ENCODE peak calls at places on chromosome 15, in four cellular contexts. N, X, O and C are unnamed samples.

GRCh38 chr15:41546846-41547786 is 3.1 kb upstream of the RPAP1 start:
- DNase-seq in N (no peak), X (no peak), O (no peak), C (no peak)

GRCh38 chr15:74785716-74786032 is 3.8 kb downstream of the CSK start:
- DNase-seq in N (no peak), X (no peak), O (no peak), C (no peak)

GRCh38 chr15:34461730-34462129 is 24.1 kb upstream of the GOLGA8A start:
- DNase-seq in N (no peak), X (no peak), O (no peak), C (no peak)

GRCh38 chr15:70853855-70854668 is at the start of gene LARP6:
- DNase-seq in N (no peak), X (no peak), O (peak; percentile 85), C (peak; percentile 23)

GRCh38 chr15:101494251-101494796 is 4.8 kb upstream of the PCSK6 start:
- DNase-seq in N (no peak), X (no peak), O (peak; percentile 45), C (no peak)

GRCh38 chr15:70214266-70214665 is 116.5 kb upstream of the TLE3 start:
- DNase-seq in N (no peak), X (no peak), O (no peak), C (no peak)

GRCh38 chr15:45522931-45523331 is 376 bp upstream of the SLC30A4 start:
- DNase-seq in N (no peak), X (no peak), O (no peak), C (no peak)

GRCh38 chr15:56759450-56759845 is 26.1 kb upstream of the ZNF280D start:
- DNase-seq in N (no peak), X (no peak), O (no peak), C (no peak)

GRCh38 chr15:66139816-66140215 is 113.7 kb downstream of the MEGF11 start:
- DNase-seq in N (no peak), X (no peak), O (no peak), C (no peak)

GRCh38 chr15:69389426-69389825 is 24.7 kb upstream of the KIF23 start:
- DNase-seq in N (no peak), X (no peak), O (peak; percentile 22), C (no peak)

GRCh38 chr15:80929225-80929624 is 60.4 kb downstream of the MESD start:
- DNase-seq in N (no peak), X (no peak), O (no peak), C (no peak)

GRCh38 chr15:36428102-36428845 is 151.2 kb upstream of the CDIN1 start:
- DNase-seq in N (no peak), X (peak; percentile 63), O (no peak), C (peak; percentile 20)

GRCh38 chr15:69712999-69713398 is 260.4 kb downstream of the RPLP1 start:
- DNase-seq in N (no peak), X (peak; percentile 30), O (no peak), C (no peak)

GRCh38 chr15:29668120-29668602 is 154.1 kb downstream of the TJP1 start:
- DNase-seq in N (peak; percentile 2), X (peak; percentile 89), O (peak; percentile 83), C (peak; percentile 51)

GRCh38 chr15:76327191-76328105 is 9.1 kb upstream of the ISL2 start:
- DNase-seq in N (no peak), X (no peak), O (no peak), C (no peak)

GRCh38 chr15:72116680-72117447 is 1.1 kb downstream of the MYO9A start:
- DNase-seq in N (no peak), X (no peak), O (no peak), C (no peak)

GRCh38 chr15:31265090-31265870 is 61.4 kb upstream of the KLF13 start:
- DNase-seq in N (no peak), X (peak; percentile 79), O (peak; percentile 44), C (no peak)
- H3K9ac ChIP-seq in N (peak overlapping the region; percentile 55), X (peak overlapping the region; percentile 65), O (no peak overlapping the region), C (no peak overlapping the region)

GRCh38 chr15:39488498-39488897 is 92.4 kb upstream of the THBS1 start:
- DNase-seq in N (no peak), X (no peak), O (no peak), C (no peak)
- TF ChIP-seq SUZ12 in N (no peak), X (no peak), O (no peak), C (no peak)

GRCh38 chr15:90231028-90232017 is 2.4 kb downstream of the CIB1 start:
- DNase-seq in N (peak; percentile 32), X (no peak), O (no peak), C (no peak)
- H3K36me3 ChIP-seq in N (peaks cover 16% of the 10 kb centered on the region), X (peaks cover 11% of the 10 kb centered on the region), O (peaks cover 3% of the 10 kb centered on the region), C (peaks cover 50% of the 10 kb centered on the region)

DNA sequence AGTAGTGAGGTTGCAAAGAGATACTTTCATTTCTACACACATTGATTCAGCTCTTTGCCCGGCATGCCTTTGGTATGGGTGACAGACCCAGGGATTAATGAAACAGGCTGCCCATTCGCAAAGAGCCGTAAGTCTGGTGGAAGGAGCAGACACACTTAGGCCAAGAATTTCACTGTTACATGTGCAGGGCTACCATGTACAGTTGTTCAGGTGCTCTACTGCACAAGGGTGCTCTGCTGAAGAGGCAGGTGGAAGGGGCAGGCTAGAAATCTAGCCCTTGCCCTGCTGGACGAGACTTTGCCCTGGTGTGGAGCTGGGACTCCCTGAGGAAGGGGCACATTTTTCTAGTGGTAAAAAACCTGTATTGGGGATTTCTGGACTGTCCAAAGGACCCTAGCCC is 26.2 kb upstream of the RASGRF1 start:
- DNase-seq in N (no peak), X (no peak), O (peak; percentile 4), C (no peak)
- H3K9ac ChIP-seq in N (no peak overlapping the region), X (no peak overlapping the region), O (no peak overlapping the region), C (no peak overlapping the region)

GRCh38 chr15:90598679-90599078 is 69.0 kb downstream of the CRTC3 start:
- DNase-seq in N (no peak), X (no peak), O (no peak), C (no peak)

GRCh38 chr15:90596943-90597342 is 67.2 kb downstream of the CRTC3 start:
- DNase-seq in N (no peak), X (no peak), O (no peak), C (no peak)

GRCh38 chr15:90599116-90599515 is 69.4 kb downstream of the CRTC3 start:
- DNase-seq in N (no peak), X (no peak), O (no peak), C (no peak)

GRCh38 chr15:90598053-90598577 is 68.4 kb downstream of the CRTC3 start:
- DNase-seq in N (peak; percentile 46), X (peak; percentile 40), O (no peak), C (no peak)

GRCh38 chr15:90597477-90598052 is 67.8 kb downstream of the CRTC3 start:
- DNase-seq in N (peak; percentile 68), X (no peak), O (no peak), C (no peak)
- TF ChIP-seq SUZ12 in N (no peak), X (no peak), O (no peak), C (no peak)

DNA sequence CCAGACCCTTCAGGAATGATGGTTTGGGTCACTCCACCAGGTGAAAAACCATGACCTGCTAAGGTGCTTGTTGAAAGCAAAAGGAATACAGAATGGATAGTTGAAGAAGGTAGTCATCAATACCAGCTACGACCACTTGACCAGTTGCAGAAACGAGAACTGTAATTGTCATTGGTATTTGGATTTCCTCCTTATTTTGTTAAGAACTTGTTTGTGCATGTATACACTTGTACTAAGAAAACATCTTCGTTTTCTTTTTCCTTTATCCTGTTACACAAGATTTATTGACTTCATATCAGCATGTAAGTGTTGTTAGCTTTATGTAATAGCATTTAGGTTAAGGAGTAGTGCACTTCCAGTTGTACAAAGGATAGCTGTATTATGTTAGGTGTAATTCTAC is 261.8 kb downstream of the MCTP2 start:
- DNase-seq in N (no peak), X (no peak), O (no peak), C (no peak)
- H3K36me3 ChIP-seq in N (no peaks in the 10 kb centered on the region), X (no peaks in the 10 kb centered on the region), O (no peaks in the 10 kb centered on the region), C (no peaks in the 10 kb centered on the region)

GRCh38 chr15:88166330-88166993 is 90.1 kb downstream of the NTRK3 start:
- DNase-seq in N (no peak), X (peak; percentile 10), O (peak; percentile 78), C (peak; percentile 30)

DNA sequence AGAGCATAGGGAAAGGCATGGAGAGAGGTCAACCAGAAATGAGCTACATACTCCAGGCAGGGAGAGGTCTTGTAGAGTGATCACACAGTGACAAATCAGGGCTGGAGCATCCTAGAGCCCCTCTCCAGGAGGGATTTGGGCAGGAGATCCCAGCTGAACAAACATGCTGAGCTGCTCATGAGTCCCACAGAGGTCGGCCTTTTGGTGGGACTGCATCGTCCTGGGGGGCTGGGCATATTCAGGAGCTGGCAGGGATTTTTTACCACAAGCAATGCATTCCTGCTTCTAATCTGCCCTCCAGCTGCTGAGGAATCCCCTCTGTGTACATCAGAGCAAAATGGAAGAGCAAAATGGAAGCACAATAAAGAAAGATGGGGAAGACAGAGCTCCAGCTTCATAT is 94.9 kb downstream of the NTRK3 start:
- DNase-seq in N (no peak), X (no peak), O (no peak), C (no peak)
- H3K9ac ChIP-seq in N (no peak overlapping the region), X (no peak overlapping the region), O (no peak overlapping the region), C (no peak overlapping the region)

GRCh38 chr15:85579011-85579701 is 198.8 kb downstream of the AKAP13 start:
- DNase-seq in N (no peak), X (no peak), O (no peak), C (no peak)

GRCh38 chr15:85581495-85581894 is 201.1 kb downstream of the AKAP13 start:
- DNase-seq in N (no peak), X (no peak), O (no peak), C (no peak)

GRCh38 chr15:85582076-85582718 is 201.8 kb downstream of the AKAP13 start:
- DNase-seq in N (peak; percentile 34), X (no peak), O (no peak), C (no peak)

GRCh38 chr15:85579957-85580694 is 199.7 kb downstream of the AKAP13 start:
- DNase-seq in N (no peak), X (no peak), O (no peak), C (no peak)

GRCh38 chr15:85580914-85581313 is 200.5 kb downstream of the AKAP13 start:
- DNase-seq in N (no peak), X (no peak), O (no peak), C (no peak)
- TF ChIP-seq SUZ12 in N (no peak), X (no peak), O (no peak), C (no peak)

DNA sequence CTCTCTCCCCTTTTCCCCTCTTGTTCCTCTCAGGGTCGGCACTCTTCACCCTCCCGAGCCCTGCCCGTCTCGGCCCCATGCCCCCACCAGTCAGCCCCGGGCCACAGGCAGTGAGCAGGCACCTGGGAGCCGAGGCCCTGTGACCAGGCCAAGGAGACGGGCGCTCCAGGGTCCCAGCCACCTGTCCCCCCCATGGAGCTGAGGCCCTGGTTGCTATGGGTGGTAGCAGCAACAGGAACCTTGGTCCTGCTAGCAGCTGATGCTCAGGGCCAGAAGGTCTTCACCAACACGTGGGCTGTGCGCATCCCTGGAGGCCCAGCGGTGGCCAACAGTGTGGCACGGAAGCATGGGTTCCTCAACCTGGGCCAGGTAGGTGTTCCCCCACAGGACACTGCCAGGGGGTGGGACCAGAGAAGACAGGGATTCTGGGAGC is 7.2 kb downstream of the FURIN start:
- DNase-seq in N (no peak), X (no peak), O (no peak), C (no peak)
- H3K36me3 ChIP-seq in N (peaks cover 17% of the 10 kb centered on the region), X (peaks cover 7% of the 10 kb centered on the region), O (peaks cover 5% of the 10 kb centered on the region), C (peaks cover 56% of the 10 kb centered on the region)